ENCODE peak calls at places on chromosome 1, in five cellular contexts. D is fibroblast of mammary gland, N is fibroblast of lung, R is prostate gland, Y is brain microvascular endothelial cell. E is an unnamed sample.

GRCh38 chr1:226134170-226135058 is 52.1 kb downstream of the ACBD3 start:
- DNase-seq in D (no peak), Y (no peak), N (no peak), R (no peak), E (no peak)

GRCh38 chr1:78691995-78692747 is 42.5 kb downstream of the IFI44 start:
- DNase-seq in Y (peak), R (no peak), D (peak), N (peak), E (peak)

GRCh38 chr1:89587728-89588127 is 45.2 kb upstream of the LRRC8C start:
- DNase-seq in D (peak), N (peak), Y (no peak), R (no peak), E (no peak)

GRCh38 chr1:230251644-230252191 is 174.4 kb downstream of the PGBD5 start:
- DNase-seq in R (no peak), N (no peak), Y (no peak), D (no peak), E (no peak)

GRCh38 chr1:88802404-88802803 is 89.0 kb downstream of the GTF2B start:
- DNase-seq in N (peak), R (no peak), Y (peak), D (peak), E (no peak)

GRCh38 chr1:202807926-202808757 is at the start of gene KDM5B:
- DNase-seq in N (peak), R (peak), Y (peak), D (peak), E (peak)

GRCh38 chr1:91552596-91552995 is 51.9 kb downstream of the CDC7 start:
- DNase-seq in N (no peak), D (no peak), Y (no peak), R (no peak), E (no peak)

GRCh38 chr1:151840421-151840820 is 801 bp upstream of the C2CD4D start:
- DNase-seq in N (no peak), R (no peak), Y (no peak), D (no peak), E (no peak)

GRCh38 chr1:32239790-32240139 is 7.3 kb upstream of the FAM167B start:
- DNase-seq in D (no peak), Y (no peak), N (no peak), R (no peak), E (no peak)
- H3K4me3 ChIP-seq in D (no peak), Y (peak), N (peak), R (peak), E (no peak)

DNA sequence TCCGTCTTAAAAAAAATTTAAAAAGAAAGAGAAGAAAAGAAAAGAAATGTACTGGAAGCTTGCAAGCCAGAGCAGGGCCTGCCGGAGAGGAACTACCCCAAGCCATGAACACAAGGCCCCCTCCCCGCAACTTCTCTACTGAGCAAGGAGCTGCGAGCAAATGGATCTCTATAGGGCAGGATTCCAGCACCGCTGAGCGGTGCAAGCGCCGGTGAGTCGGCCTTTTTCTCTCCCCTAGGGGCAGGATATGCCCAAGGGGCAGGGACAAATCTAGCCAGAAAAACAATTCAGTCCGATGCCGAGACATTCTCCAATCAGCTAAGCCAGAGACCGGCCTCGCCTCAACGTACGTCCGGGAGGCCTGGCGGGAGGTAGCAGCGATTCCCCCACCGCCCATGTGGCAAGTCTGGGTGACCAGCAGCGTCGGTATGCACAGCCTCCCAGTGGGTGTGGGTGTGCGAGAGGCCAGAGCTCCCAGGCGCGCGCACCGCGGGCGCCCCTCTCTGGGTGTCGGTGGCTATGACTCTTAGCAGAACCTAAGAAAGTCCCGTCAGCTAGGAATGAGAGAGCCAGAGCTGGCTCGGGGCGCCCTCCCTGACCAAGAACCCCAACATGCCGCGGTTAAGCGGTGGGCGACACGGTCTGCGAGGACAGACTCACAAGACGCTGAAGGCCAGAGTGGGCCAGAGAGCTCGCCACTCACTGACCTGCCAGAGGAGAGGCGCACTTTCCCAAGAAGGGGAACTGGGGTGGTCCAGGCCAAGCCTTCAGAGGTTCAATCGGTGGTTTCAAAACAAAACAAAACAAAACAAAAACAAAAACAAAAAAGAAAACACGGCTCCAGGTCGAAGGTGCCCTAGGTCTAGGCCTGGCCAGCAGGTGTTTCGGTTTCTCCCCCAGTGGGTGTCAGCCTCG is 1.9 kb downstream of the CSMD2 start:
- DNase-seq in R (peak), Y (peak), D (peak), N (peak), E (peak)
- TF ChIP-seq CTCF in R (peak), Y (peak), D (peak), N (peak), E (peak)

DNA sequence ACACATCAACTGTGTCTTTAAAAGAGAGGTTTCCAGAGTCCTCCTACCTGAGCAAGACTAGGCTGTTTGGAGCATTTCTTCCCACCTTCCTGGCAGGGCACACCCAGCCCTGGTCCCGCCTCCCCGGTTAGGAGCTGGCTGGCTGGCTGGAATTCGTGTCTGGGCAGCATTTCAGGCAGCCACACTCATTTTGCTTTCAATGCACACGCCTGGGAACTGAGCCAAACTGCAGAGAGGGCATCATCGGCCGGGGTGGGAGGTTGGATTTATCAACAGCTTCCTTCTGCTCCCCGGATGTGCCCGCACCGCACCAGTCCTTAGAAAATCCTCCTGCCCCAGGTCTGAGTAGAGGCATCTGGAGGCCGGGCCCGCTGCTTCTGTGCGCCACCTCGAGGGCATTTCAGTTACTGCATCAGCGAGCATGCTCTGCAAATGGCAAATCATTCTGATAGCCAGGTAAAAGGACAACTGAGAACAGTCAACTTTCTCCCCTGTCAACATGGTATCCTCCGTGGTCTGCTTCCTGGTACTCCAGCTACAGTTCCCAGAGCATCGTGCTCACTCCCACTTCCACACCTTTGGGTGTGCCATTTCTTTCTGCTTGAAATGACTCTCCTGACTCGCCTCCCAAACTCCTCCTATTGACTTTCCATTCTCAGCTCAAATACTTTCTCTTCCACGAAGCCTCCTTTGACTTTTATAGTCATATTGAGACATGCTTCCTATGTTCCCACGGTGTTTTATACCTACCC is 20.6 kb downstream of the TCEA3 start:
- DNase-seq in R (peak), Y (peak), D (peak), N (peak), E (peak)
- H3K4me3 ChIP-seq in R (no peak), Y (peak), D (no peak), N (no peak), E (no peak)

GRCh38 chr1:174938306-174939000 is 61.3 kb upstream of the CACYBP start:
- DNase-seq in R (no peak), Y (no peak), D (no peak), N (no peak), E (no peak)

GRCh38 chr1:174931214-174931613 is 68.5 kb upstream of the CACYBP start:
- DNase-seq in Y (no peak), N (no peak), R (no peak), D (peak), E (no peak)

GRCh38 chr1:174932587-174932986 is 67.2 kb upstream of the CACYBP start:
- DNase-seq in R (no peak), D (no peak), Y (no peak), N (no peak), E (no peak)
- TF ChIP-seq CTCF in R (no peak), D (peak), Y (peak), N (peak), E (no peak)

E was measured in astrocyte of the spinal cord.